ENCODE peak calls at places on chromosomes 1 and 21, in four cellular contexts. K is mucosa of descending colon; I is effector memory CD4-positive, alpha-beta T cell; R is thoracic aorta. C is an unnamed sample.

GRCh38 chr1:14017531-14017961 is 317.6 kb downstream of the PRDM2 start:
- DNase-seq in K (no peak), I (no peak), R (no peak), C (peak; percentile 77)

GRCh38 chr1:161930064-161930463 is 93.6 kb downstream of the OLFML2B start:
- DNase-seq in K (no peak), I (no peak), R (no peak), C (no peak)

GRCh38 chr1:234400773-234401172 is 27.5 kb downstream of the COA6 start:
- DNase-seq in K (no peak), I (no peak), R (no peak), C (no peak)

GRCh38 chr21:33063365-33063883 is 6.5 kb upstream of the OLIG1 start:
- DNase-seq in K (no peak), I (no peak), R (no peak), C (no peak)

GRCh38 chr21:46180778-46181391 is 3.4 kb downstream of the SPATC1L start:
- DNase-seq in K (no peak), I (no peak), R (no peak), C (peak; percentile 70)

GRCh38 chr1:21106709-21107108 is 70.0 kb downstream of the EIF4G3 start:
- DNase-seq in K (no peak), I (no peak), R (no peak), C (no peak)

GRCh38 chr1:233480198-233480597 is 133.7 kb upstream of the KCNK1 start:
- DNase-seq in K (no peak), I (no peak), R (no peak), C (no peak)

GRCh38 chr1:222140206-222140605 is 398.3 kb upstream of the DUSP10 start:
- DNase-seq in K (no peak), I (no peak), R (no peak), C (no peak)

GRCh38 chr1:71093938-71094337 is 13.1 kb upstream of the ZRANB2 start:
- DNase-seq in K (no peak), I (no peak), R (no peak), C (no peak)

GRCh38 chr1:205436776-205437485 is 15.1 kb upstream of the LEMD1 start:
- DNase-seq in K (no peak), I (no peak), R (no peak), C (no peak)

GRCh38 chr1:201556841-201557571 is 18.1 kb downstream of the NAV1 start:
- DNase-seq in K (no peak), I (no peak), R (no peak), C (no peak)

GRCh38 chr1:86388228-86388627 is 7.9 kb downstream of the ODF2L start:
- DNase-seq in K (no peak), I (no peak), R (no peak), C (no peak)

GRCh38 chr21:26177741-26178452 is 7.3 kb upstream of the APP start:
- DNase-seq in K (no peak), I (no peak), R (no peak), C (no peak)

GRCh38 chr1:51642739-51643142 is 25.8 kb downstream of the OSBPL9 start:
- DNase-seq in K (no peak), I (no peak), R (no peak), C (no peak)

GRCh38 chr1:153578936-153579335 is 13.3 kb upstream of the S100A2 start:
- DNase-seq in K (no peak), I (no peak), R (no peak), C (peak; percentile 2)

GRCh38 chr1:209567788-209568187 is 15.7 kb upstream of the CAMK1G start:
- DNase-seq in K (no peak), I (no peak), R (no peak), C (no peak)

GRCh38 chr21:28737671-28738279 is 254.9 kb downstream of the LTN1 start:
- DNase-seq in K (no peak), I (no peak), R (no peak), C (no peak)

GRCh38 chr1:62436039-62436465 is 797 bp upstream of the USP1 start:
- DNase-seq in K (peak; percentile 99), I (no peak), R (no peak), C (peak; percentile 99)

GRCh38 chr1:11355594-11356467 is 82.8 kb downstream of the UBIAD1 start:
- DNase-seq in K (no peak), I (no peak), R (no peak), C (no peak)

GRCh38 chr1:76867342-76868130 is at the start of gene ST6GALNAC5:
- DNase-seq in K (no peak), I (no peak), R (no peak), C (peak; percentile 71)

GRCh38 chr21:39390212-39390765 is 41.4 kb upstream of the HMGN1 start:
- DNase-seq in K (no peak), I (no peak), R (no peak), C (no peak)

GRCh38 chr1:92961896-92962752 is 862 bp upstream of the DIPK1A start:
- DNase-seq in K (peak; percentile 74), I (peak; percentile 68), R (no peak), C (peak; percentile 69)

GRCh38 chr1:7378346-7379130 is 392.6 kb upstream of the VAMP3 start:
- DNase-seq in K (no peak), I (no peak), R (no peak), C (no peak)

GRCh38 chr1:101357444-101357986 is 120.7 kb downstream of the S1PR1 start:
- DNase-seq in K (no peak), I (peak; percentile 44), R (no peak), C (no peak)

GRCh38 chr1:151370211-151370911 is 2.1 kb downstream of the SELENBP1 start:
- DNase-seq in K (no peak), I (no peak), R (no peak), C (peak; percentile 73)
- H3K4me3 ChIP-seq in K (no peak overlapping the region), I (no peak overlapping the region), R (peak overlapping the region; percentile 67), C (no peak overlapping the region)

GRCh38 chr1:183806086-183806485 is 1.2 kb downstream of the RGL1 start:
- DNase-seq in K (no peak), I (no peak), R (no peak), C (no peak)

GRCh38 chr1:183810172-183810571 is 5.3 kb downstream of the RGL1 start:
- DNase-seq in K (no peak), I (no peak), R (no peak), C (no peak)

GRCh38 chr1:183808296-183809027 is 3.5 kb downstream of the RGL1 start:
- DNase-seq in K (no peak), I (no peak), R (no peak), C (no peak)

GRCh38 chr1:183806650-183807049 is 1.7 kb downstream of the RGL1 start:
- DNase-seq in K (no peak), I (no peak), R (no peak), C (no peak)

GRCh38 chr1:183807549-183808168 is 2.7 kb downstream of the RGL1 start:
- DNase-seq in K (peak; percentile 49), I (no peak), R (no peak), C (no peak)
- H3K4me3 ChIP-seq in K (no peak overlapping the region), I (no peak overlapping the region), R (peak overlapping the region; percentile 73), C (peak overlapping the region; percentile 98)

GRCh38 chr1:156060937-156061636 is at the start of gene RAB25:
- DNase-seq in K (peak; percentile 86), I (no peak), R (no peak), C (peak; percentile 85)
- H3K4me3 ChIP-seq in K (peak within 1 kb of the TSS; percentile 18), I (no peak within 1 kb of the TSS), R (no peak within 1 kb of the TSS), C (peak within 1 kb of the TSS; percentile 75)

DNA sequence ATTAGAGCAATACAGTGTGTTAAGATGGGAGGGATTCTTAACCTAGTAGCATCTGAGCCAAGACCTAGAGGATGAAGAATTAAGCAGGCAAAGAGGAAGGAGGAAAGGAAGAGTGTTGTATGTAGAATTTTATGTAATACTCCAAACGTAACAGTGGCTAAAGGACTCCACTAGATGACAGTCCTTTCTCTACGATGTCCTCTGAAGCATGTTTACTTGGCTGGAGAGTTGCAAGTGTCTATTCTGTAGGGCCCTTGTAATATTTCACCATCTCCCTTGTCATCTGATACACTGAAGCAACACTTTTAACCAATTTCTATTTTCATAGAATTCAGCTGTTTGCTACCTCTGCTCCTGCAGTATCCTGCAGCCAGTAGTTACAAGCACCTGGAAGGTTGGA is 2.2 kb upstream of the YBX1 start:
- DNase-seq in K (no peak), I (no peak), R (no peak), C (no peak)
- H3K4me3 ChIP-seq in K (no peak overlapping the region), I (no peak overlapping the region), R (no peak overlapping the region), C (peak overlapping the region; percentile 90)

GRCh38 chr1:109875874-109876273 is 34.8 kb upstream of the CSF1 start:
- DNase-seq in K (no peak), I (no peak), R (no peak), C (no peak)

GRCh38 chr1:109876617-109877319 is 33.9 kb upstream of the CSF1 start:
- DNase-seq in K (no peak), I (no peak), R (no peak), C (no peak)

GRCh38 chr1:109877776-109878175 is 32.9 kb upstream of the CSF1 start:
- DNase-seq in K (no peak), I (no peak), R (no peak), C (no peak)

GRCh38 chr1:109878531-109878930 is 32.1 kb upstream of the CSF1 start:
- DNase-seq in K (no peak), I (no peak), R (no peak), C (no peak)

GRCh38 chr1:109877320-109877771 is 33.3 kb upstream of the CSF1 start:
- DNase-seq in K (peak; percentile 68), I (no peak), R (no peak), C (peak; percentile 92)
- H3K4me3 ChIP-seq in K (no peak overlapping the region), I (no peak overlapping the region), R (peak overlapping the region; percentile 56), C (no peak overlapping the region)

C was measured in kidney.